ENCODE peak calls at places on chromosome 12, in six cellular contexts. S, Q, H, V, P and U are unnamed samples.

GRCh38 chr12:39764944-39765560 is 145.4 kb upstream of the ABCD2 start:
- DNase-seq in S (peak; percentile 52), Q (no peak), H (peak; percentile 46), V (no peak), P (no peak), U (peak; percentile 82)

GRCh38 chr12:122215789-122216188 is 10.1 kb downstream of the DIABLO start:
- DNase-seq in S (no peak), Q (no peak), H (no peak), V (no peak), P (no peak), U (no peak)

GRCh38 chr12:22626429-22626828 is 1.5 kb downstream of the ETNK1 start:
- DNase-seq in S (no peak), Q (no peak), H (peak; percentile 30), V (no peak), P (no peak), U (peak; percentile 68)

GRCh38 chr12:87112946-87113345 is 856.8 kb upstream of the MGAT4C start:
- DNase-seq in S (no peak), Q (no peak), H (no peak), V (no peak), P (no peak), U (no peak)

GRCh38 chr12:22083167-22083566 is 37.1 kb downstream of the CMAS start:
- DNase-seq in S (no peak), Q (no peak), H (peak; percentile 52), V (no peak), P (no peak), U (peak; percentile 71)

GRCh38 chr12:97426485-97427116 is 36.0 kb upstream of the RMST start:
- DNase-seq in S (no peak), Q (no peak), H (no peak), V (no peak), P (no peak), U (no peak)

GRCh38 chr12:33628087-33628486 is 188.5 kb upstream of the SYT10 start:
- DNase-seq in S (no peak), Q (no peak), H (no peak), V (no peak), P (no peak), U (no peak)

GRCh38 chr12:126558810-126559209 is 1493.6 kb downstream of the AACS start:
- DNase-seq in S (no peak), Q (no peak), H (no peak), V (no peak), P (no peak), U (no peak)

GRCh38 chr12:47755655-47756562 is 2.8 kb downstream of the RAPGEF3 start:
- DNase-seq in S (no peak), Q (no peak), H (no peak), V (no peak), P (no peak), U (no peak)

GRCh38 chr12:22334696-22335290 is at the start of gene ST8SIA1:
- DNase-seq in S (peak; percentile 73), Q (peak; percentile 59), H (peak; percentile 31), V (peak; percentile 81), P (peak; percentile 53), U (peak; percentile 54)

GRCh38 chr12:3670083-3670620 is 82.8 kb downstream of the CRACR2A start:
- DNase-seq in S (no peak), Q (no peak), H (no peak), V (no peak), P (no peak), U (no peak)

GRCh38 chr12:122117979-122118378 is 39.4 kb downstream of the MLXIP start:
- DNase-seq in S (no peak), Q (no peak), H (no peak), V (no peak), P (no peak), U (no peak)

GRCh38 chr12:80116735-80117134 is 17.4 kb downstream of the OTOGL start:
- DNase-seq in S (no peak), Q (no peak), H (no peak), V (no peak), P (no peak), U (no peak)

GRCh38 chr12:49961111-49961922 is at the start of gene AQP5:
- DNase-seq in S (peak; percentile 64), Q (no peak), H (no peak), V (no peak), P (no peak), U (peak; percentile 24)

GRCh38 chr12:1799068-1799881 is 21.1 kb upstream of the LRTM2 start:
- DNase-seq in S (no peak), Q (no peak), H (no peak), V (peak; percentile 49), P (no peak), U (no peak)

GRCh38 chr12:18825138-18825537 is 87.2 kb downstream of the CAPZA3 start:
- DNase-seq in S (no peak), Q (no peak), H (no peak), V (no peak), P (no peak), U (no peak)

GRCh38 chr12:117402363-117402762 is 40.9 kb upstream of the NOS1 start:
- DNase-seq in S (peak; percentile 11), Q (no peak), H (no peak), V (no peak), P (no peak), U (no peak)

GRCh38 chr12:98744692-98745091 is 99.6 kb downstream of the APAF1 start:
- DNase-seq in S (no peak), Q (no peak), H (no peak), V (peak; percentile 57), P (no peak), U (no peak)

GRCh38 chr12:90090929-90091651 is 382.5 kb upstream of the ATP2B1 start:
- DNase-seq in S (peak; percentile 76), Q (no peak), H (peak; percentile 88), V (no peak), P (peak; percentile 51), U (peak; percentile 87)

GRCh38 chr12:22981711-22982110 is 356.7 kb downstream of the ETNK1 start:
- DNase-seq in S (no peak), Q (no peak), H (peak; percentile 5), V (no peak), P (no peak), U (peak; percentile 13)

GRCh38 chr12:53431187-53431586 is 7.5 kb downstream of the AMHR2 start:
- DNase-seq in S (no peak), Q (no peak), H (no peak), V (no peak), P (no peak), U (no peak)

GRCh38 chr12:71135812-71136176 is 22.0 kb downstream of the TSPAN8 start:
- DNase-seq in S (peak; percentile 9), Q (no peak), H (no peak), V (no peak), P (no peak), U (no peak)

GRCh38 chr12:127179199-127179598 is 1087.8 kb upstream of the TMEM132C start:
- DNase-seq in S (no peak), Q (no peak), H (no peak), V (no peak), P (no peak), U (no peak)

GRCh38 chr12:20492251-20492728 is 124.0 kb downstream of the PDE3A start:
- DNase-seq in S (no peak), Q (no peak), H (peak; percentile 67), V (no peak), P (peak; percentile 46), U (no peak)

DNA sequence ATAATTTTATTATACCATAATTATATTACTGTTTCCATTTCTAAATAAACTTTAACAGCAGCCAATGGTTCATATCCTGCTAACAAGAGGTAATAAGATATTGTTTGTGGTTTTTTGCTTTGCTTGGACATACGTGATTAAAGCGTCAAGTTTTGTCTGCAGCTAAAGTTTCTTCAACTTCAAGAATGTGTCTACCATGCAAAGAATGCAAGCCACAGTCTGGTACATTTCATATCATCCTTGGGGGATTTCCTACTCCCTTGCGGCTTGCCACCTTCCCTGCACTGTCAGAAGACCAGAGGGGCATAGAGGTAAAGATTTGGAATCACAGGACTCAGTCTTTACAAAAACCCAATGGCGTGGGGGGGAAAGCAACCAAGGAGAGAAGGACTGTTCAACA is 125.2 kb downstream of the MED13L start:
- DNase-seq in S (no peak), Q (no peak), H (peak; percentile 88), V (no peak), P (no peak), U (peak; percentile 95)
- H3K4me1 ChIP-seq in S (peaks cover 61% of the 10 kb centered on the region), Q (no peaks in the 10 kb centered on the region), H (peaks cover 7% of the 10 kb centered on the region), V (peaks cover 43% of the 10 kb centered on the region), P (no peaks in the 10 kb centered on the region), U (peaks cover 48% of the 10 kb centered on the region)

GRCh38 chr12:111368684-111369495 is at the start of gene PHETA1:
- DNase-seq in S (peak; percentile 94), Q (peak; percentile 93), H (peak; percentile 91), V (peak; percentile 97), P (peak; percentile 97), U (peak; percentile 96)

GRCh38 chr12:111366583-111366982 is 2.3 kb downstream of the PHETA1 start:
- DNase-seq in S (no peak), Q (no peak), H (no peak), V (no peak), P (no peak), U (no peak)

GRCh38 chr12:111366075-111366474 is 2.8 kb downstream of the PHETA1 start:
- DNase-seq in S (no peak), Q (no peak), H (no peak), V (no peak), P (no peak), U (no peak)

GRCh38 chr12:111368291-111368683 is 608 bp downstream of the PHETA1 start:
- DNase-seq in S (peak; percentile 31), Q (no peak), H (peak; percentile 24), V (no peak), P (peak; percentile 60), U (peak; percentile 55)

DNA sequence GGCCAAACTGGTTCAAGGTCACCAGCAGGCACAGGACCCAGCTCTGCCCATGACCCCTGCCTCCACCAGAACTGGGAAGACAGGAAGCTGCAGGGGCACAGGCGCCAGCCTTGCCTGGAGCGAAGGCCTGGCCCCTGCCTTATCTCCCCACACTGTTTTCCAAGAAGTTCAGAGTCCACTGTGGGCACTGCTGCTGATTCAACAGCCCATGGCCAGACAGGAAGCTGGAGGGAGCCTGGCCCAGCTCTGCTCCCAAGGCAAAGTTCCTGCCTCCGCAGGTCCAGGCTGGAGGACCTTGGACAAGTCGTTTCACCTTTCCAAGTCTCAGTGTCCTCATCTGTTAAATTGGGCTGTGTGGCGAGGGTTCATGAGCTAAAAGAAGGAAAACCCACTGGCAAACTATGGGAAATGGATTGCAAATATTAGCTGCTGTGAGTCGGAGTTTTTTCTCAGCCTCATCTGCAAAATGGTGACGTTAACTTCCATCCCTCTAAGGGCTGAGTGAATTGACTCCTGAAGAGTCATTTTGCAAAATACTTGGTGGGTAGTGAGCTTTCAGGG is 1.2 kb downstream of the PHETA1 start:
- DNase-seq in S (no peak), Q (no peak), H (peak; percentile 34), V (no peak), P (peak; percentile 55), U (no peak)
- H3K4me1 ChIP-seq in S (peaks cover 6% of the 10 kb centered on the region), Q (peaks cover 11% of the 10 kb centered on the region), H (peaks cover 27% of the 10 kb centered on the region), V (peaks cover 20% of the 10 kb centered on the region), P (no peaks in the 10 kb centered on the region), U (peaks cover 28% of the 10 kb centered on the region)

GRCh38 chr12:46402861-46403731 is 30.5 kb upstream of the SLC38A2 start:
- DNase-seq in S (no peak), Q (no peak), H (peak; percentile 79), V (no peak), P (no peak), U (peak; percentile 62)
- H3K4me1 ChIP-seq in S (peaks cover 6% of the 10 kb centered on the region), Q (peaks cover 14% of the 10 kb centered on the region), H (peaks cover 5% of the 10 kb centered on the region), V (peaks cover 26% of the 10 kb centered on the region), P (no peaks in the 10 kb centered on the region), U (peaks cover 52% of the 10 kb centered on the region)

DNA sequence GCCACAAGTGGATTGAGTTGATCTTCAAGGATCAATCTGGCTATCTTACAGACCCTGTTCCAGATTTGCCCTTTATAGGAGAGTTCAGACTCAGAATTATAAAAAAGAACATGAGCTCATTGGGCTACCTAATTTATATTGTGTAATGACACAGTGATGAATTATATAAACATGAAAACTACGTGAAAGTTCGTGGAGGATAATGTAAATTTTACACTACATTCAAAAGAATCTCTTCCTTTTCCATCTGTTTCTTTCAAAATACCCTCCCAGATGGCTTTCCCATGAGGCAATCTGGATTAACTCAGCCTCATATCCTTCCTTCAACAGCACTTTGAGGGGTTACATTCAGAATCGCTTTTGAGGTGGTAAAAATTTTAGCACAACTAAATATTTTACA is 129.3 kb downstream of the HMGA2 start:
- DNase-seq in S (no peak), Q (no peak), H (peak; percentile 49), V (no peak), P (no peak), U (peak; percentile 74)
- H3K4me1 ChIP-seq in S (peaks cover under 1% of the 10 kb centered on the region), Q (no peaks in the 10 kb centered on the region), H (peaks cover 8% of the 10 kb centered on the region), V (peaks cover 4% of the 10 kb centered on the region), P (peaks cover 2% of the 10 kb centered on the region), U (peaks cover 60% of the 10 kb centered on the region)